ENCODE peak calls at places on chromosomes 11 and 22, in five cellular contexts. X, G, W, A and K are unnamed samples.

GRCh38 chr11:64759722-64760719 is at the start of gene PYGM:
- DNase-seq in W (no peak), A (no peak), G (peak; percentile 83), X (peak; percentile 31), K (peak; percentile 63)

GRCh38 chr22:32119568-32120235 is 39.4 kb downstream of the C22orf42 start:
- DNase-seq in X (no peak), W (no peak), G (no peak), A (no peak), K (no peak)

GRCh38 chr11:57792060-57792541 is 30.5 kb downstream of the CTNND1 start:
- DNase-seq in X (peak; percentile 76), W (no peak), G (peak; percentile 60), A (no peak), K (peak; percentile 71)

GRCh38 chr11:126405906-126406305 is 50.4 kb downstream of the ST3GAL4 start:
- DNase-seq in X (no peak), G (no peak), W (no peak), A (no peak), K (no peak)

GRCh38 chr11:106585061-106585460 is 433.2 kb downstream of the GUCY1A2 start:
- DNase-seq in W (peak; percentile 18), A (no peak), G (peak; percentile 15), X (peak; percentile 55), K (peak; percentile 58)

GRCh38 chr22:45105281-45105700 is 58.4 kb upstream of the NUP50 start:
- DNase-seq in A (no peak), W (no peak), G (peak; percentile 82), X (peak; percentile 96), K (peak; percentile 99)

GRCh38 chr11:9489366-9489765 is 28.6 kb downstream of the ZNF143 start:
- DNase-seq in G (no peak), X (peak; percentile 57), W (no peak), A (peak; percentile 47), K (no peak)

GRCh38 chr11:12725863-12726666 is 51.8 kb downstream of the TEAD1 start:
- DNase-seq in X (peak; percentile 89), A (no peak), W (no peak), G (no peak), K (peak; percentile 75)

GRCh38 chr22:19901577-19902244 is 39.9 kb upstream of the COMT start:
- DNase-seq in W (no peak), G (no peak), X (no peak), A (no peak), K (no peak)

GRCh38 chr11:66232769-66233168 is 35.7 kb upstream of the RAB1B start:
- DNase-seq in A (no peak), W (no peak), X (no peak), G (no peak), K (no peak)

GRCh38 chr11:57658023-57658361 is 430 bp downstream of the CLP1 start:
- DNase-seq in A (no peak), W (no peak), G (no peak), X (no peak), K (peak; percentile 18)

GRCh38 chr11:68839953-68840641 is 1.6 kb downstream of the CPT1A start:
- DNase-seq in A (no peak), G (no peak), X (peak; percentile 40), W (no peak), K (peak; percentile 66)

GRCh38 chr11:66363805-66364535 is 7.6 kb downstream of the SLC29A2 start:
- DNase-seq in G (peak; percentile 54), W (peak; percentile 85), A (no peak), X (no peak), K (no peak)

GRCh38 chr11:17748761-17749721 is 14.5 kb downstream of the KCNC1 start:
- DNase-seq in A (no peak), W (no peak), X (no peak), G (no peak), K (no peak)

GRCh38 chr11:20031155-20032001 is 128.9 kb downstream of the DBX1 start:
- DNase-seq in X (peak; percentile 81), A (peak; percentile 57), G (no peak), W (no peak), K (peak; percentile 91)

GRCh38 chr22:29044657-29045176 is 16.9 kb downstream of the C22orf31 start:
- DNase-seq in X (peak; percentile 92), W (no peak), A (peak; percentile 62), G (no peak), K (peak; percentile 97)

GRCh38 chr11:115873813-115874212 is 369.6 kb upstream of the CADM1 start:
- DNase-seq in X (no peak), A (no peak), W (no peak), G (no peak), K (no peak)

GRCh38 chr11:34910817-34911216 is 5.4 kb downstream of the APIP start:
- DNase-seq in W (no peak), G (no peak), X (no peak), A (no peak), K (no peak)